ENCODE peak calls at places on chromosomes 2 and 18, in four cellular contexts. One of them, this sample, is unnamed. For H3K9me3 and H3K27me3, the result is how much of the 10 kb centered on the place peaks cover.

GRCh38 chr2:161204846-161205245 is 44.6 kb downstream of the TANK start:
- DNase-seq in body of pancreas: no peak
- DNase-seq in neuronal stem cell: no peak
- DNase-seq in HCT116: no peak
- DNase-seq in this sample: no peak

GRCh38 chr2:232688201-232688600 is 8.9 kb upstream of the GIGYF2 start:
- DNase-seq in HCT116: no peak
- DNase-seq in neuronal stem cell: no peak
- DNase-seq in body of pancreas: no peak
- DNase-seq in this sample: no peak

GRCh38 chr2:128984066-128984465 is 665.4 kb upstream of the HS6ST1 start:
- DNase-seq in body of pancreas: no peak
- DNase-seq in neuronal stem cell: no peak
- DNase-seq in HCT116: no peak
- DNase-seq in this sample: no peak

GRCh38 chr2:204738721-204739120 is 193.4 kb downstream of the PARD3B start:
- DNase-seq in HCT116: no peak
- DNase-seq in neuronal stem cell: no peak
- DNase-seq in body of pancreas: no peak
- DNase-seq in this sample: no peak

GRCh38 chr2:173059292-173059691 is 16.4 kb upstream of the MAP3K20 start:
- DNase-seq in neuronal stem cell: no peak
- DNase-seq in body of pancreas: no peak
- DNase-seq in HCT116: no peak
- DNase-seq in this sample: no peak

GRCh38 chr2:12223732-12224131 is 477.3 kb downstream of the LPIN1 start:
- DNase-seq in body of pancreas: no peak
- DNase-seq in neuronal stem cell: no peak
- DNase-seq in HCT116: no peak
- DNase-seq in this sample: no peak

GRCh38 chr2:137336067-137336466 is 570.7 kb downstream of the THSD7B start:
- DNase-seq in neuronal stem cell: no peak
- DNase-seq in body of pancreas: no peak
- DNase-seq in HCT116: no peak
- DNase-seq in this sample: no peak

GRCh38 chr2:106075038-106075437 is 119.1 kb downstream of the UXS1 start:
- DNase-seq in neuronal stem cell: no peak
- DNase-seq in body of pancreas: no peak
- DNase-seq in HCT116: no peak
- DNase-seq in this sample: no peak

GRCh38 chr2:203596183-203596582 is 61.1 kb upstream of the RAPH1 start:
- DNase-seq in HCT116: no peak
- DNase-seq in body of pancreas: no peak
- DNase-seq in neuronal stem cell: no peak
- DNase-seq in this sample: no peak

GRCh38 chr2:20334645-20335203 is 15.9 kb downstream of the PUM2 start:
- DNase-seq in neuronal stem cell: no peak
- DNase-seq in HCT116: no peak
- DNase-seq in body of pancreas: no peak
- DNase-seq in this sample: no peak
- H3K9me3 ChIP-seq in neuronal stem cell: under half
- H3K9me3 ChIP-seq in HCT116: under half
- H3K9me3 ChIP-seq in body of pancreas: under half
- H3K9me3 ChIP-seq in this sample: under half

GRCh38 chr18:59219672-59220163 is at the start of gene GRP:
- DNase-seq in HCT116: no peak
- DNase-seq in body of pancreas: no peak
- DNase-seq in neuronal stem cell: no peak
- DNase-seq in this sample: no peak
- H3K27me3 ChIP-seq in HCT116: half or more
- H3K27me3 ChIP-seq in body of pancreas: under half
- H3K27me3 ChIP-seq in neuronal stem cell: half or more
- H3K27me3 ChIP-seq in this sample: under half

GRCh38 chr2:48253301-48253700 is 276.7 kb upstream of the STON1 start:
- DNase-seq in HCT116: no peak
- DNase-seq in neuronal stem cell: no peak
- DNase-seq in body of pancreas: no peak
- DNase-seq in this sample: no peak
- H3K27ac ChIP-seq in HCT116: no peak
- H3K27ac ChIP-seq in neuronal stem cell: no peak
- H3K27ac ChIP-seq in body of pancreas: no peak
- H3K27ac ChIP-seq in this sample: no peak

DNA sequence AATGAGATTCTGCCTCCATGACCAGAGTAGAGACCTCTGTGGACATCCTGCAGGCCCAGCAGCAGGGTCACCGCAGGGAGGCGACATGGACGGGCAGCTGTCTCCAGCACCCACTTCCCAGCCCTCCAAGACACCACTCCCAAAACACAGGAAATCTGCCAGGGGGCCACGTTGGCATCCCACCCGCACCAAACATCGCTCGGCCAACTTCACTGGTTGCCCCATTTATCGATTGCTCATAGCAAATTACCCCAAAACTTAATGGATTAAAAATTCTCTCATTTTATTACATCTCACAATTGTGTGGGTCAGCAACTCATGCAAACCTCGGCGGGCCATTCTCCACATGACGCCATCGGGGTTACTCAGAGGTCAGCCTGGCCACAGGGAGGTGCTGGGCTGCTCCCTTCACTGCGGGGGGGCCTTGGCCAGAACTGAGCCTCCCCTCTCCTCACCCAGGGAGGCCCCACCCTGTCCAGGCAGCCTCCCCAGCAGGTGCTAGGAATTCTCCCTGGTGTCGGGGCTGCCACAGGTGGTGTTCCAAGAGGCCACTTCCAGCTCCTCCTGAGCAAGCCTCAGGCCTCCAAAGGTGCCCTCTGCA is 420.7 kb upstream of the MYT1L start:
- DNase-seq in HCT116: no peak
- DNase-seq in neuronal stem cell: no peak
- DNase-seq in body of pancreas: no peak
- DNase-seq in this sample: no peak
- H3K9me3 ChIP-seq in HCT116: under half
- H3K9me3 ChIP-seq in neuronal stem cell: under half
- H3K9me3 ChIP-seq in body of pancreas: under half
- H3K9me3 ChIP-seq in this sample: under half

This sample was measured in colonic mucosa.